ENCODE peak calls at places on chromosomes 3 and 15, in four cellular contexts. One of them, this sample, is unnamed.

GRCh38 chr3:109640146-109640652 is 302.9 kb upstream of the DPPA4 start:
- DNase-seq in K562: no peak
- DNase-seq in esophagus muscularis mucosa: no peak
- DNase-seq in stomach: no peak
- DNase-seq in this sample: no peak

GRCh38 chr3:124883766-124884473 is 3.2 kb downstream of the ITGB5 start:
- DNase-seq in K562: no peak
- DNase-seq in esophagus muscularis mucosa: no peak
- DNase-seq in stomach: no peak
- DNase-seq in this sample: no peak

GRCh38 chr15:72306211-72306785 is 13.7 kb downstream of the CELF6 start:
- DNase-seq in esophagus muscularis mucosa: no peak
- DNase-seq in K562: peak; percentile 39
- DNase-seq in stomach: no peak
- DNase-seq in this sample: no peak

GRCh38 chr3:174756200-174756829 is 102.8 kb upstream of the NAALADL2 start:
- DNase-seq in stomach: no peak
- DNase-seq in K562: no peak
- DNase-seq in esophagus muscularis mucosa: no peak
- DNase-seq in this sample: no peak

GRCh38 chr15:55909036-55909811 is 84.2 kb downstream of the NEDD4 start:
- DNase-seq in esophagus muscularis mucosa: no peak
- DNase-seq in K562: no peak
- DNase-seq in stomach: no peak
- DNase-seq in this sample: no peak

GRCh38 chr3:124700880-124701684 is 29.2 kb upstream of the UMPS start:
- DNase-seq in esophagus muscularis mucosa: no peak
- DNase-seq in K562: no peak
- DNase-seq in stomach: no peak
- DNase-seq in this sample: no peak

GRCh38 chr3:102480139-102480538 is 45.3 kb downstream of the ZPLD1 start:
- DNase-seq in esophagus muscularis mucosa: no peak
- DNase-seq in K562: no peak
- DNase-seq in stomach: no peak
- DNase-seq in this sample: no peak

GRCh38 chr15:83570756-83571155 is 83.2 kb upstream of the ADAMTSL3 start:
- DNase-seq in esophagus muscularis mucosa: no peak
- DNase-seq in stomach: no peak
- DNase-seq in K562: no peak
- DNase-seq in this sample: no peak

GRCh38 chr3:178367817-178368617 is 168.2 kb upstream of the KCNMB2 start:
- DNase-seq in K562: no peak
- DNase-seq in stomach: no peak
- DNase-seq in esophagus muscularis mucosa: no peak
- DNase-seq in this sample: no peak

GRCh38 chr15:70101459-70102113 is 3.9 kb upstream of the TLE3 start:
- DNase-seq in K562: peak; percentile 73
- DNase-seq in esophagus muscularis mucosa: no peak
- DNase-seq in stomach: peak; percentile 63
- DNase-seq in this sample: peak; percentile 60

GRCh38 chr3:131543714-131544113 is 40.9 kb upstream of the MRPL3 start:
- DNase-seq in stomach: peak; percentile 76
- DNase-seq in esophagus muscularis mucosa: no peak
- DNase-seq in K562: no peak
- DNase-seq in this sample: peak; percentile 67

GRCh38 chr15:41566121-41566885 is 7.3 kb downstream of the TYRO3 start:
- DNase-seq in esophagus muscularis mucosa: no peak
- DNase-seq in K562: peak; percentile 49
- DNase-seq in stomach: no peak
- DNase-seq in this sample: no peak

GRCh38 chr15:39908186-39908585 is 11.9 kb downstream of the GPR176 start:
- DNase-seq in K562: no peak
- DNase-seq in esophagus muscularis mucosa: no peak
- DNase-seq in stomach: no peak
- DNase-seq in this sample: no peak

GRCh38 chr3:120425877-120426276 is 24.9 kb downstream of the FSTL1 start:
- DNase-seq in K562: no peak
- DNase-seq in stomach: no peak
- DNase-seq in esophagus muscularis mucosa: no peak
- DNase-seq in this sample: no peak

GRCh38 chr3:32934150-32934742 is 17.2 kb upstream of the CCR4 start:
- DNase-seq in K562: no peak
- DNase-seq in stomach: peak; percentile 34
- DNase-seq in esophagus muscularis mucosa: no peak
- DNase-seq in this sample: no peak

GRCh38 chr3:147298511-147298982 is 107.8 kb downstream of the ZIC4 start:
- DNase-seq in esophagus muscularis mucosa: no peak
- DNase-seq in K562: no peak
- DNase-seq in stomach: no peak
- DNase-seq in this sample: no peak

GRCh38 chr3:167840247-167840646 is 104.7 kb downstream of the SERPINI1 start:
- DNase-seq in esophagus muscularis mucosa: no peak
- DNase-seq in K562: no peak
- DNase-seq in stomach: no peak
- DNase-seq in this sample: no peak

GRCh38 chr3:126083511-126083912 is 412 bp downstream of the SLC41A3 start:
- DNase-seq in stomach: peak; percentile 49
- DNase-seq in K562: no peak
- DNase-seq in esophagus muscularis mucosa: peak; percentile 92
- DNase-seq in this sample: peak; percentile 83

GRCh38 chr15:94026458-94026967 is 204.8 kb upstream of the MCTP2 start:
- DNase-seq in esophagus muscularis mucosa: no peak
- DNase-seq in K562: no peak
- DNase-seq in stomach: no peak
- DNase-seq in this sample: no peak

GRCh38 chr3:49806838-49807237 is 3.8 kb downstream of the INKA1 start:
- DNase-seq in stomach: no peak
- DNase-seq in K562: no peak
- DNase-seq in esophagus muscularis mucosa: no peak
- DNase-seq in this sample: no peak

GRCh38 chr3:127337911-127338531 is 50.2 kb upstream of the PRR20G start:
- DNase-seq in stomach: no peak
- DNase-seq in K562: no peak
- DNase-seq in esophagus muscularis mucosa: peak; percentile 39
- DNase-seq in this sample: no peak

GRCh38 chr3:40714771-40715170 is 190.0 kb downstream of the ZNF621 start:
- DNase-seq in esophagus muscularis mucosa: peak; percentile 21
- DNase-seq in stomach: no peak
- DNase-seq in K562: no peak
- DNase-seq in this sample: no peak

GRCh38 chr15:22810033-22810734 is 23.7 kb downstream of the NIPA1 start:
- DNase-seq in esophagus muscularis mucosa: no peak
- DNase-seq in stomach: no peak
- DNase-seq in K562: no peak
- DNase-seq in this sample: no peak

GRCh38 chr3:194269610-194270145 is 81.5 kb downstream of the CPN2 start:
- DNase-seq in stomach: peak; percentile 58
- DNase-seq in esophagus muscularis mucosa: peak; percentile 96
- DNase-seq in K562: peak; percentile 57
- DNase-seq in this sample: peak; percentile 92
- H3K4me3 ChIP-seq in stomach: no peak overlapping the region
- H3K4me3 ChIP-seq in esophagus muscularis mucosa: no peak overlapping the region
- H3K4me3 ChIP-seq in K562: no peak overlapping the region
- H3K4me3 ChIP-seq in this sample: no peak overlapping the region

GRCh38 chr15:79084308-79084968 is 6.1 kb downstream of the RASGRF1 start:
- DNase-seq in esophagus muscularis mucosa: no peak
- DNase-seq in stomach: no peak
- DNase-seq in K562: no peak
- DNase-seq in this sample: no peak
- H3K27me3 ChIP-seq in esophagus muscularis mucosa: peaks cover 52% of the 10 kb centered on the region
- H3K27me3 ChIP-seq in stomach: peaks cover 3% of the 10 kb centered on the region
- H3K27me3 ChIP-seq in K562: peaks cover 5% of the 10 kb centered on the region
- H3K27me3 ChIP-seq in this sample: no peaks in the 10 kb centered on the region

DNA sequence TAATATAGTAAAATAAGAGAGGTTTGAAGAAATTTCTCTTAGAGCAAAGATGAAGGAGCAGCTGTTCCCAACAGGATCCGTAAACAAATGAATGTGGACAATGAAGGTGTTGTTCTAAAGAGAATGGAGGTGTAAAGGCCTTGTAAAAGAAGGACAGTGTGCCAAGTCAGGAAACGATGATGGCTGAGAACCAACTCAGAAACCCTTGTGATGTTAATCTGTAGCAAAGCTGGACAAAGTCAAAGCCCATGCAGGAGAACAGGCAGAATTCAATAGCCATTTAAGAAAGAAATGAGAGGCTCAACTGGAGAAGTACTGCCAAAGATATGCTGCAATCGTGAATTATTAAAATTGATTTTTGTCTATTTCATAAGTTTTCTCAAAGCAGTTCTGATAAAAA is 192.2 kb downstream of the MBNL1 start:
- DNase-seq in K562: no peak
- DNase-seq in stomach: no peak
- DNase-seq in esophagus muscularis mucosa: no peak
- DNase-seq in this sample: no peak
- H3K27ac ChIP-seq in K562: no peak overlapping the region
- H3K27ac ChIP-seq in stomach: no peak overlapping the region
- H3K27ac ChIP-seq in esophagus muscularis mucosa: no peak overlapping the region
- H3K27ac ChIP-seq in this sample: no peak overlapping the region

GRCh38 chr3:100088735-100089368 is 25.4 kb downstream of the FILIP1L start:
- DNase-seq in K562: no peak
- DNase-seq in stomach: no peak
- DNase-seq in esophagus muscularis mucosa: no peak
- DNase-seq in this sample: no peak

GRCh38 chr3:100084100-100084806 is 30.0 kb downstream of the FILIP1L start:
- DNase-seq in K562: no peak
- DNase-seq in esophagus muscularis mucosa: no peak
- DNase-seq in stomach: no peak
- DNase-seq in this sample: no peak

GRCh38 chr3:100083209-100083608 is 31.1 kb downstream of the FILIP1L start:
- DNase-seq in esophagus muscularis mucosa: no peak
- DNase-seq in stomach: no peak
- DNase-seq in K562: no peak
- DNase-seq in this sample: no peak

GRCh38 chr3:100087203-100087602 is 27.1 kb downstream of the FILIP1L start:
- DNase-seq in esophagus muscularis mucosa: no peak
- DNase-seq in K562: no peak
- DNase-seq in stomach: no peak
- DNase-seq in this sample: no peak

DNA sequence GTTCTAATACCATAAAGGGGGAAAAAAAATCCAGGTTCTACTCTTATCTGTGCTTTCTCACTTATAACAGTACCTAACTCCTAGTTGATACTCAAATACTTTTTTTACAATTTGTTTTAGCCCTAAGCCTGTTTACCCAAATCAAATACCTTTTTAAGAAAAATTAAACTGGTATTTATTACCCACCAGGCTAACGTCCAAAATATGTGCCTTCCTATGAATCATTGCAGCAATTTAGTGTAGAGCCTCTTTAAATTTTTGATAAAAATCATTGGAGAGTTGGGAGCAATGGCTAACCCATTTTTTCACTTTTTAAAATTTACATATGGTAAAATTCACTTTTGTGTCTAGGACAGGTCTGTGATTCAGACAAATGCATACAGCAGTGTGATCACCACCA is 27.9 kb downstream of the FILIP1L start:
- DNase-seq in K562: no peak
- DNase-seq in stomach: no peak
- DNase-seq in esophagus muscularis mucosa: no peak
- DNase-seq in this sample: no peak
- H3K4me3 ChIP-seq in K562: no peak overlapping the region
- H3K4me3 ChIP-seq in stomach: no peak overlapping the region
- H3K4me3 ChIP-seq in esophagus muscularis mucosa: no peak overlapping the region
- H3K4me3 ChIP-seq in this sample: no peak overlapping the region

GRCh38 chr15:43516801-43517353 is 531 bp upstream of the MAP1A start:
- DNase-seq in K562: no peak
- DNase-seq in esophagus muscularis mucosa: no peak
- DNase-seq in stomach: no peak
- DNase-seq in this sample: no peak
- H3K27me3 ChIP-seq in K562: no peaks in the 10 kb centered on the region
- H3K27me3 ChIP-seq in esophagus muscularis mucosa: no peaks in the 10 kb centered on the region
- H3K27me3 ChIP-seq in stomach: no peaks in the 10 kb centered on the region
- H3K27me3 ChIP-seq in this sample: no peaks in the 10 kb centered on the region

GRCh38 chr3:76400141-76400540 is 614.8 kb upstream of the ZNF717 start:
- DNase-seq in esophagus muscularis mucosa: no peak
- DNase-seq in stomach: no peak
- DNase-seq in K562: no peak
- DNase-seq in this sample: no peak
- H3K27ac ChIP-seq in esophagus muscularis mucosa: no peak overlapping the region
- H3K27ac ChIP-seq in stomach: no peak overlapping the region
- H3K27ac ChIP-seq in K562: no peak overlapping the region
- H3K27ac ChIP-seq in this sample: no peak overlapping the region

DNA sequence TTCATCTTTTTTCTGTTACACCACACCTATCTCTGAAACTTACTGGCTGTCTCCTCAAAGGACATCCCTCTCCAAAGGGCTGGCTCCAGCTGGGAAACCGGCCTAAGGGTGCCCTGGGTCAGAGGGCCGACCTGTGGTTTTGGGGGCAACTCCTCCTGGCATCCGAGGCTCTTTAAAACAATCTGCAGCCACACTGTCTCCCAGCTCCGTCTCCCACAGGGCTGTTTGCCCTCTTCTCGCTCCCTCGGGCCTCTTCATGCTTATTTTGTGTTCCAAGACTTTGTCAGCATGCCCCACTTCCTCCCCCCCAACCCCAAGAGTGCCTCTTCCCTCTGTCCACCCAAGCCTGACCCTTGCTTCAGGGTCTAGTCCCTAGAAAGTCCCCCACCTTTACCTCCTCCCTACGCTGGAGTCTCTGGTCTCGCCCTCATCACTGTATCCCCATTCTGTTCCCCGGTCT is 1.3 kb upstream of the CSK start:
- DNase-seq in K562: no peak
- DNase-seq in esophagus muscularis mucosa: no peak
- DNase-seq in stomach: no peak
- DNase-seq in this sample: no peak
- H3K4me3 ChIP-seq in K562: no peak overlapping the region
- H3K4me3 ChIP-seq in esophagus muscularis mucosa: no peak overlapping the region
- H3K4me3 ChIP-seq in stomach: no peak overlapping the region
- H3K4me3 ChIP-seq in this sample: no peak overlapping the region

DNA sequence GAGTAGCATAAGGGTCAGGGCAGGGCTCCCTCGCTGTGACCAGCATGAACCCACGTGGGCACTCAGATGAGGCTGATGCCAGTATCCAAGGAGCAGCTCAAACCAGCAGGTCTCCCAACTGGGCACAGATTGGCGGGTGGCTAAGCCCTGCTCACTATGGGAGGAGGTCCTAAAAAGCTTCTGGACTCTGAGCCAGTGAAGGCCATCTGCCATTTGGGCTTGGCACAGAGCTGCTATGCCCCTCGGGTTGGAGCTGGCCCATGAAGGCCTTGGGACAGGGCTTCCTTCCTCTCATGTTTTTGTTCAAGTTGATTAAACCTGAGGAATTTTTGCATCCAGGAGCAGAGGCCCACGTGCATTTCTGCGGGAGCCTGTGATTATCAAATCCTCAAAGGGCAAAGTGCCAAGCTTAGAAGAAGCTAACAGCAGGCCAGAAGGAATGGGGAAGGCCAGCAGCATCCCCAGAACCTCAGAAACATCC is 4.3 kb upstream of the STRA6 start:
- DNase-seq in K562: no peak
- DNase-seq in esophagus muscularis mucosa: no peak
- DNase-seq in stomach: no peak
- DNase-seq in this sample: no peak
- H3K27me3 ChIP-seq in K562: peaks cover 4% of the 10 kb centered on the region
- H3K27me3 ChIP-seq in esophagus muscularis mucosa: peaks cover 8% of the 10 kb centered on the region
- H3K27me3 ChIP-seq in stomach: no peaks in the 10 kb centered on the region
- H3K27me3 ChIP-seq in this sample: no peaks in the 10 kb centered on the region